ENCODE peak calls at places on chromosomes 16 and 17, in seven cellular contexts. O, M, G, I, P, R and F are unnamed samples.

GRCh38 chr17:38598536-38598935 is 7.2 kb downstream of the SRCIN1 start:
- DNase-seq in O (no peak), M (no peak), G (peak; percentile 65), I (peak; percentile 66), P (no peak), R (no peak), F (peak; percentile 94)

GRCh38 chr17:36008998-36009665 is 7.8 kb upstream of the CCL15 start:
- DNase-seq in O (no peak), M (no peak), G (no peak), I (peak; percentile 6), P (no peak), R (no peak), F (peak; percentile 39)

GRCh38 chr17:3026856-3027751 is 36.3 kb downstream of the OR1D5 start:
- DNase-seq in O (no peak), M (no peak), G (no peak), I (no peak), P (no peak), R (no peak), F (no peak)

GRCh38 chr17:27442702-27443101 is 13.5 kb upstream of the KSR1 start:
- DNase-seq in O (no peak), M (no peak), G (no peak), I (no peak), P (no peak), R (no peak), F (no peak)

GRCh38 chr17:48074322-48075054 is 26.3 kb downstream of the NFE2L1 start:
- DNase-seq in O (peak; percentile 59), M (peak; percentile 67), G (peak; percentile 79), I (peak; percentile 77), P (peak; percentile 62), R (peak; percentile 79), F (peak; percentile 77)

GRCh38 chr16:62353355-62353754 is 317.1 kb upstream of the CDH8 start:
- DNase-seq in O (no peak), M (no peak), G (no peak), I (no peak), P (no peak), R (no peak), F (no peak)

GRCh38 chr16:82045471-82046178 is 10.6 kb downstream of the HSD17B2 start:
- DNase-seq in O (no peak), M (no peak), G (no peak), I (no peak), P (no peak), R (no peak), F (no peak)

GRCh38 chr17:75346906-75347305 is 57.7 kb upstream of the SLC25A19 start:
- DNase-seq in O (no peak), M (no peak), G (no peak), I (peak; percentile 59), P (no peak), R (peak; percentile 55), F (peak; percentile 25)

GRCh38 chr17:34378664-34379101 is 15.7 kb upstream of the CCL1 start:
- DNase-seq in O (no peak), M (no peak), G (no peak), I (peak; percentile 17), P (no peak), R (no peak), F (no peak)

GRCh38 chr17:44354582-44355309 is 8.9 kb downstream of the FAM171A2 start:
- DNase-seq in O (no peak), M (peak; percentile 66), G (no peak), I (no peak), P (peak; percentile 60), R (peak; percentile 75), F (no peak)

GRCh38 chr16:72224260-72224768 is 52.4 kb upstream of the PMFBP1 start:
- DNase-seq in O (no peak), M (no peak), G (no peak), I (no peak), P (no peak), R (no peak), F (peak; percentile 45)

GRCh38 chr16:89319883-89320716 is 102.6 kb downstream of the ZNF778 start:
- DNase-seq in O (peak; percentile 78), M (no peak), G (peak; percentile 43), I (peak; percentile 85), P (no peak), R (peak; percentile 59), F (peak; percentile 89)

GRCh38 chr16:50473375-50473945 is 74.7 kb upstream of the NKD1 start:
- DNase-seq in O (no peak), M (no peak), G (no peak), I (peak; percentile 3), P (no peak), R (no peak), F (peak; percentile 77)

GRCh38 chr17:83151056-83151441 is 71.6 kb downstream of the METRNL start:
- DNase-seq in O (no peak), M (no peak), G (no peak), I (no peak), P (no peak), R (no peak), F (no peak)

GRCh38 chr17:35089846-35090193 is 26.3 kb upstream of the RFFL start:
- DNase-seq in O (no peak), M (no peak), G (peak; percentile 43), I (peak; percentile 41), P (no peak), R (peak; percentile 56), F (peak; percentile 76)

GRCh38 chr17:17792551-17793377 is 44.0 kb downstream of the SREBF1 start:
- DNase-seq in O (no peak), M (peak; percentile 74), G (no peak), I (peak; percentile 73), P (no peak), R (peak; percentile 53), F (no peak)

GRCh38 chr16:30356401-30357084 is 1.4 kb upstream of the CD2BP2 start:
- DNase-seq in O (no peak), M (no peak), G (no peak), I (no peak), P (no peak), R (no peak), F (no peak)

GRCh38 chr16:29868396-29868795 is 5.4 kb upstream of the CDIPT start:
- DNase-seq in O (no peak), M (no peak), G (no peak), I (no peak), P (no peak), R (no peak), F (no peak)

GRCh38 chr17:3685174-3685812 is 10.7 kb downstream of the P2RX5 start:
- DNase-seq in O (no peak), M (no peak), G (no peak), I (no peak), P (no peak), R (no peak), F (no peak)

GRCh38 chr16:71900336-71900735 is 5.0 kb downstream of the IST1 start:
- DNase-seq in O (no peak), M (no peak), G (no peak), I (no peak), P (no peak), R (no peak), F (no peak)

GRCh38 chr16:75620326-75621169 is 2.5 kb downstream of the ADAT1 start:
- DNase-seq in O (no peak), M (peak; percentile 32), G (no peak), I (no peak), P (no peak), R (no peak), F (no peak)

GRCh38 chr17:48564200-48565023 is 13.7 kb downstream of the HOXB4 start:
- DNase-seq in O (no peak), M (no peak), G (no peak), I (no peak), P (no peak), R (no peak), F (no peak)

GRCh38 chr16:4894276-4895150 is 42.4 kb downstream of the PPL start:
- DNase-seq in O (no peak), M (no peak), G (no peak), I (no peak), P (no peak), R (no peak), F (no peak)

GRCh38 chr17:13428611-13429042 is 173.1 kb downstream of the HS3ST3A1 start:
- DNase-seq in O (no peak), M (no peak), G (no peak), I (no peak), P (no peak), R (no peak), F (no peak)

GRCh38 chr17:44086364-44087311 is 16.1 kb downstream of the G6PC3 start:
- DNase-seq in O (peak; percentile 74), M (no peak), G (peak; percentile 55), I (peak; percentile 82), P (no peak), R (peak; percentile 52), F (peak; percentile 96)

GRCh38 chr17:17682293-17682736 is 1.1 kb downstream of the RAI1 start:
- DNase-seq in O (no peak), M (no peak), G (no peak), I (peak; percentile 49), P (peak; percentile 54), R (peak; percentile 72), F (no peak)

GRCh38 chr16:26795184-26795583 is 271.5 kb upstream of the C16orf82 start:
- DNase-seq in O (no peak), M (no peak), G (no peak), I (no peak), P (no peak), R (peak; percentile 19), F (no peak)

GRCh38 chr17:37708008-37708615 is 36.7 kb downstream of the HNF1B start:
- DNase-seq in O (no peak), M (no peak), G (no peak), I (no peak), P (no peak), R (no peak), F (no peak)

GRCh38 chr16:88941933-88942909 is 34.8 kb downstream of the CBFA2T3 start:
- DNase-seq in O (no peak), M (peak; percentile 50), G (no peak), I (no peak), P (peak; percentile 61), R (peak; percentile 74), F (no peak)